ENCODE peak calls at places on chromosomes 12 and 14, in five cellular contexts. H is PC-3; K is effector memory CD4-positive, alpha-beta T cell; J is body of pancreas; A is HCT116. R is an unnamed sample. For H3K4me1, the result is how much of the 10 kb centered on the place peaks cover.

GRCh38 chr12:52224154-52224553 is 8.9 kb upstream of the KRT7 start:
- DNase-seq in H (peak), K (no peak), J (no peak), A (no peak), R (no peak)

GRCh38 chr12:108807476-108807875 is 49.9 kb downstream of the SSH1 start:
- DNase-seq in H (no peak), K (no peak), J (no peak), A (no peak), R (no peak)

GRCh38 chr12:75560167-75560566 is 48.8 kb upstream of the KRR1 start:
- DNase-seq in H (peak), K (no peak), J (peak), A (no peak), R (no peak)

GRCh38 chr12:79681008-79681590 is 9.7 kb downstream of the PAWR start:
- DNase-seq in H (peak), K (no peak), J (no peak), A (no peak), R (no peak)

GRCh38 chr12:20011200-20011599 is 357.1 kb upstream of the PDE3A start:
- DNase-seq in H (no peak), K (no peak), J (peak), A (no peak), R (no peak)

GRCh38 chr12:96236221-96236822 is 42.1 kb downstream of the ELK3 start:
- DNase-seq in H (no peak), K (no peak), J (peak), A (no peak), R (no peak)

GRCh38 chr14:99247091-99247729 is 24.8 kb downstream of the BCL11B start:
- DNase-seq in H (no peak), K (no peak), J (no peak), A (no peak), R (peak)

GRCh38 chr12:21547437-21547836 is 21.3 kb downstream of the SPX start:
- DNase-seq in H (no peak), K (no peak), J (no peak), A (no peak), R (no peak)

GRCh38 chr12:48221645-48222044 is 18.6 kb upstream of the OR10AD1 start:
- DNase-seq in H (no peak), K (no peak), J (no peak), A (no peak), R (no peak)

DNA sequence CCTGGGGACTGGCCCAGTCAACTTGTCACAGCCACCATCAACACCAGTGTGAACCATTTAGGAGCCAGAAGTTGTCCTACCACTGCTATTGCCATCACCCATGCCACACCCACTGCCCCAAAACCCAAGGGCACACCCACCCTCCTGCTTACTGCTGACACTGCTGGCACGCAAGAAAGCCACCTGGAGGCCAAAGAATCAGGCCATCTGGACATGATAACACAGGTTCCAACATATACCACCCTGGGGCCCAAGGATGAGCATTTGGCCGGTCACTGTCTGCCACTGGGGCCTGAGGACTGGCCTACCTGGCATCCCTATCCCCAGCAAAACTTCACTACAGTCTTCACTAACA is 181.6 kb downstream of the MYRFL start:
- DNase-seq in H (no peak), K (no peak), J (no peak), A (no peak), R (no peak)
- H3K4me1 ChIP-seq in H (under half), K (under half), J (under half), A (under half), R (under half)

DNA sequence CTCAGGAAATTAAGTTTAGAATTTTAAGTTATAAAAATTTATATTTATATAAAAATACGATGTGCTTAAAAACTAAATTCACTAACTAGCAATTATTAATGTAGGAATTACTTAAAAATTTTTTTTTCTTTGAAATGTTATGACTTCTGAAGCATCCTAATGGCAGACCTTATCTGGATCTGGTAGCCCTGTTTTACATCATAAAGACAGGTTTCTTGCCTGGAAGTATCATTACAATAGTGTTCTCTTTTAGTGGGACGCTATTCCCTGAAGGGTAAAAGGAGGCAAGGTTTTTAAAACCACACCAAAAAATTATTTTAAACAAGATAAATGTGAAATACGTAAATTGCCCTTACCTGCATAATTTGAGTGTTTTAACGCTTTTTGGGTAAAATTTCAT is 2.1 kb downstream of the WDR20 start:
- DNase-seq in H (no peak), K (no peak), J (no peak), A (no peak), R (peak)
- H3K4me3 ChIP-seq in H (peak), K (no peak), J (no peak), A (no peak), R (peak)

DNA sequence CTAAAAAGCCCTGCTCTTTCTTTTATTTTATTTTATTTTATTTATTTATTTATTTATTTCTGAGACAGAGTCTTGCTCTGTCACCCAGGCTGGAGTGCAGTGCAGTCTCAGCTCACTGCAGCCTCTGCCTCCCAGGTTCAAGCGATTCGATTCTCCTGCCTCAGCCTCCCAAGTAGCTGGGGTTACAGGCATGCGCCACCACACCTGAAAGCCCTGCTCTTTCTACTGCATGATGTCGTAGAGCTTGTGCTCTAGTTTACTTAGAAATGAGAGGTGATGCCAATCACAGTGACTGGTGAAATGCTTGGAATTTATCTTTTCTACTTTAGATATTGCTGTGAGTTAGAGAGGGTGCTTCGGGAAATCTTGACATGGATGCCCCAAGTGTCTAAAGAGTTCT is 54.5 kb downstream of the DAD1 start:
- DNase-seq in H (no peak), K (no peak), J (no peak), A (no peak), R (no peak)
- H3K4me1 ChIP-seq in H (under half), K (half or more), J (under half), A (under half), R (under half)

DNA sequence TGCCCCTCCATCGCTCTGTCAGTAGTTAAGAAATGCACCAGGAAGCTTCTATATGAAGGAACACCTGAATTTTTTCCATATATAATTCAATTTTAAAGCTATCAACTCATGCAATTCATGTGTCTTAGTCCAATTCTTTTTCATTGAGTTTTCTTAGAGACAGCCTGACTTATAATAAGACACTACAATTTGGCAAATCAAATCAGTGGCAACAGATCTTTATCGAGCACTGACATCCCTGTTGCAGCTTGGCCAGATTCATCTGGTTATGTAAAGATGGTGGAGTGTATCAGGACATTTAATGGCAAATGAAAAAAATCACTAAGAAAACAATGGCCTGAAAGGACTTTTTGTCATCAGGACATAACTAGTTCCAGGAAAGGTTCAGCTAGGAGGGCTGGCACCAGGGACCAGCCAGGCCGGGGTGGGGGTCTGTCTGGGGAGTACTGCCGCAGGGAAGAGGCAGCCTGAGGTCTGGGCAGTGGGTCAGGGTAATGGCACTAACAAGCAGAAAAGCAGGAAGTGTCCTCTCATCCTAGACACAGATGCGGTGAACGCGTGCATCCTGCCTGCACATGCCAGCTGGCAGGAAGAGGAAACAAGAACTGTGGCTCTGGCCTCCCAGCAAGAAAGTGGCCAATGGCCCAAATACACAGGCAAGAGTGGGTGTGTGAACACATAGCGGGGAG is 100.5 kb upstream of the LMNTD1 start:
- DNase-seq in H (no peak), K (no peak), J (peak), A (no peak), R (no peak)
- H3K4me3 ChIP-seq in H (no peak), K (no peak), J (no peak), A (no peak), R (no peak)

GRCh38 chr12:57606016-57606311 is 1.3 kb downstream of the DTX3 start:
- DNase-seq in H (no peak), K (no peak), J (no peak), A (no peak), R (no peak)
- H3K4me1 ChIP-seq in H (under half), K (under half), J (under half), A (under half), R (under half)

DNA sequence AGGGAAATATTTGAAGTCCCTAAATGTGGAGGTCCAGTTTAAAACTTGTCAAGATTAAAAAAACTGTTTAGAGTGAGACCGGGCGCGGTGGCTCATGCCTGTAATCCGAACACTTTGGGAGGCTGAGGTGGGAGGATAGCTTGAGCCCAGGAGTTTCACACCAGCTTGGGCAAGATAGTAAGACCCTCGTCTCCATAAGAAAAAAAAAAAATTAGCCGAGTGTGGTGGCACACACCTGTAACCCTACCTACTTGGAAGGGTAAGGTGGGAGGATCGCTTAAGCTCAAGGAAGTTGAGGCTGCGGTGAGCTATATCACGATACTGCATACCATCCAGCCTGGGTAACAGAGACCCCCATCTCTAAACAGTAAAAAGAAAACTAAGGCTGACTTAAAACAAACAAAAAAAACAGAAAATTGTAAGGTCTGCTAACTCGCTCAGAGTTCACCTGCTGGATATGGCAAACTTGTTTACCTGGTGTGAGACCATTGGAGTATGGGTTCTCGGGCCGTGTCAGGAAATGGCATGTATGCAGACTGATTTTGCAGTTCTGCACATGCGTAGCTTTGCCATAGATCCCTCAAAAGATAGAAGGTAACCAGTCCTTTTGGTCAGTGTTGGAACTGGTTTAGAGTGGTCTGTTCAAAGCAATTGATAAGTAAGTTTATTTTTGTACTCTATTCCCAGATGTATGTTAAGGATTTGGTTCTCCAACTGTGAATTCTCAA is 2.1 kb downstream of the RNF10 start:
- DNase-seq in H (peak), K (peak), J (peak), A (no peak), R (no peak)
- H3K4me3 ChIP-seq in H (peak), K (peak), J (peak), A (no peak), R (peak)

DNA sequence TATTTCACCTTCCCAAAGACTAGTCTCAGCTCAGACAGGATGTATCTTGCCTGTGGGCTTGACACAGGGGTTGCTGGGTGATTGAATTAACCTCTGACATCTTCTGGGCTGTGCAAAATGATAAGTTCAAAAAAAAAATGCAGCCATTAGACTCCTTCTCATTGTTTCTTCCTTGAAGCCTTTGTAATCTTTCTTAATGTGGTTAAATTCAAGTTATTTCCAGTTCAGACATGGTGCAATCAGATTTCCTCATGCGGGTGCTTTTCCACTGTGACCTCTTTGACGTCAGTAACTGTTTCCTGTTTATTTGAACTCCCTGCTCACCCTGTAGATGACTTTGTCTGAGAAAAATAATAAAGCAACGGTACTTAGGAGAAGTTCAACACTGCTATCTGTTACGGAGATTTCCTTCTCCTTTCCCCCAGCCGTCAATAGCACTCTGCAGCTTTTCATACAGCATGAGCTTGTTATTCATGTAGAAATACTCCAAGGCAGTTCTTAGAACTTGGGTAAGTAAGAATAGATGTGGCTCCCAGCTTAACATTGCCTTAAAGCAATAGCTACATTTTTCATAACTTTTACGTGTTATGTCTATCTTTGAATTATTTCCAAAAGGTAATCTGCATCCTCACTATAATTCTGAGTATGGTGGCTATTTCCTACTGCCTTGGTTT is 155.5 kb downstream of the PRKCH start:
- DNase-seq in H (no peak), K (peak), J (peak), A (no peak), R (no peak)
- H3K4me1 ChIP-seq in H (half or more), K (half or more), J (half or more), A (half or more), R (under half)

GRCh38 chr14:20035938-20036337 is at the start of gene OR4K13:
- DNase-seq in H (no peak), K (no peak), J (no peak), A (no peak), R (no peak)
- H3K4me3 ChIP-seq in H (no peak), K (no peak), J (no peak), A (no peak), R (no peak)

GRCh38 chr14:76933515-76933914 is 95.0 kb downstream of the IRF2BPL start:
- DNase-seq in H (no peak), K (no peak), J (no peak), A (no peak), R (no peak)
- H3K4me1 ChIP-seq in H (under half), K (under half), J (under half), A (under half), R (under half)